ENCODE peak calls at places on chromosome 22, in six cellular contexts. W, Z, T, U, L and N are unnamed samples.

GRCh38 chr22:47053013-47053864 is 290.8 kb downstream of the TBC1D22A start:
- DNase-seq in W (no peak), Z (no peak), T (no peak), U (no peak), L (no peak), N (no peak)

GRCh38 chr22:46902436-46902835 is 140.0 kb downstream of the TBC1D22A start:
- DNase-seq in W (no peak), Z (no peak), T (no peak), U (no peak), L (no peak), N (no peak)

GRCh38 chr22:37887610-37888378 is 18.3 kb upstream of the MICALL1 start:
- DNase-seq in W (no peak), Z (no peak), T (no peak), U (no peak), L (peak), N (no peak)

GRCh38 chr22:49730656-49731055 is 97.0 kb downstream of the BRD1 start:
- DNase-seq in W (no peak), Z (no peak), T (no peak), U (no peak), L (no peak), N (no peak)

GRCh38 chr22:47442821-47443220 is 680.4 kb downstream of the TBC1D22A start:
- DNase-seq in W (no peak), Z (no peak), T (no peak), U (no peak), L (no peak), N (no peak)

GRCh38 chr22:17366830-17367229 is 2.4 kb upstream of the CECR2 start:
- DNase-seq in W (peak), Z (peak), T (peak), U (peak), L (peak), N (no peak)

GRCh38 chr22:41922940-41923594 is 3.5 kb downstream of the TNFRSF13C start:
- DNase-seq in W (no peak), Z (no peak), T (no peak), U (no peak), L (no peak), N (no peak)

GRCh38 chr22:29268511-29269229 is 602 bp downstream of the EWSR1 start:
- DNase-seq in W (no peak), Z (peak), T (peak), U (peak), L (peak), N (no peak)

GRCh38 chr22:43098356-43098755 is 9.2 kb upstream of the TTLL1 start:
- DNase-seq in W (no peak), Z (no peak), T (no peak), U (no peak), L (peak), N (no peak)

GRCh38 chr22:25390297-25391240 is 171.1 kb downstream of the CRYBB2 start:
- DNase-seq in W (no peak), Z (no peak), T (no peak), U (no peak), L (no peak), N (no peak)

GRCh38 chr22:35417606-35418005 is 17.7 kb downstream of the MCM5 start:
- DNase-seq in W (no peak), Z (no peak), T (no peak), U (no peak), L (no peak), N (no peak)

GRCh38 chr22:22752556-22753477 is 108.4 kb downstream of the GGTLC2 start:
- DNase-seq in W (peak), Z (peak), T (no peak), U (no peak), L (peak), N (no peak)

GRCh38 chr22:46195487-46196165 is 45.3 kb downstream of the PPARA start:
- DNase-seq in W (no peak), Z (no peak), T (no peak), U (peak), L (no peak), N (no peak)

GRCh38 chr22:28927526-28928089 is 44.2 kb downstream of the ZNRF3 start:
- DNase-seq in W (no peak), Z (no peak), T (no peak), U (no peak), L (no peak), N (no peak)

GRCh38 chr22:23269441-23270211 is 89.3 kb downstream of the BCR start:
- DNase-seq in W (no peak), Z (no peak), T (no peak), U (no peak), L (no peak), N (peak)

GRCh38 chr22:49149721-49150608 is 677.7 kb downstream of the BRD1 start:
- DNase-seq in W (no peak), Z (no peak), T (no peak), U (no peak), L (no peak), N (no peak)

GRCh38 chr22:41449321-41449720 is 2.7 kb upstream of the TOB2 start:
- DNase-seq in W (no peak), Z (no peak), T (no peak), U (no peak), L (no peak), N (no peak)

GRCh38 chr22:44024288-44024908 is at the start of gene PARVB:
- DNase-seq in W (no peak), Z (no peak), T (peak), U (peak), L (peak), N (peak)

GRCh38 chr22:30336752-30337460 is 10.2 kb upstream of the TBC1D10A start:
- DNase-seq in W (no peak), Z (no peak), T (no peak), U (no peak), L (no peak), N (no peak)

GRCh38 chr22:49999063-49999900 is 13.3 kb downstream of the IL17REL start:
- DNase-seq in W (no peak), Z (no peak), T (no peak), U (no peak), L (no peak), N (peak)

GRCh38 chr22:36544107-36544620 is 15.2 kb upstream of the EIF3D start:
- DNase-seq in W (no peak), Z (no peak), T (no peak), U (no peak), L (peak), N (no peak)

GRCh38 chr22:45425101-45425500 is 11.6 kb downstream of the RIBC2 start:
- DNase-seq in W (no peak), Z (no peak), T (no peak), U (no peak), L (peak), N (no peak)

GRCh38 chr22:50119169-50119767 is 29.5 kb downstream of the MOV10L1 start:
- DNase-seq in W (no peak), Z (no peak), T (no peak), U (no peak), L (no peak), N (no peak)